ENCODE peak calls at places on chromosomes 3 and 15, in six cellular contexts. S is epithelial cell of proximal tubule, H is epithelial cell of esophagus, M is choroid plexus epithelial cell, G is dorsolateral prefrontal cortex, O is HFFc6. U is an unnamed sample.

GRCh38 chr15:56831467-56831866 is 87.0 kb upstream of the TCF12 start:
- DNase-seq in O (no peak), S (no peak), M (no peak), H (no peak), G (no peak), U (no peak)

GRCh38 chr3:41159581-41160189 is 39.6 kb upstream of the CTNNB1 start:
- DNase-seq in G (no peak), M (no peak), S (no peak), H (peak), O (no peak), U (no peak)

GRCh38 chr15:36232491-36232890 is 346.9 kb upstream of the CDIN1 start:
- DNase-seq in M (no peak), O (no peak), H (no peak), G (no peak), S (no peak), U (no peak)

GRCh38 chr3:14235003-14235876 is 56.6 kb downstream of the LSM3 start:
- DNase-seq in H (peak), G (no peak), M (no peak), O (no peak), S (no peak), U (peak)

GRCh38 chr3:191301017-191301416 is 28.2 kb upstream of the CCDC50 start:
- DNase-seq in S (no peak), O (no peak), M (no peak), G (no peak), H (no peak), U (no peak)

GRCh38 chr15:98394546-98394945 is 253.8 kb upstream of the IGF1R start:
- DNase-seq in G (no peak), M (no peak), S (no peak), H (peak), O (no peak), U (no peak)

GRCh38 chr3:64209866-64210609 is 15.2 kb downstream of the PRICKLE2 start:
- DNase-seq in O (no peak), S (no peak), M (no peak), G (peak), H (peak), U (no peak)

GRCh38 chr15:86802244-86802643 is 722.6 kb downstream of the AGBL1 start:
- DNase-seq in M (no peak), S (no peak), O (no peak), H (no peak), G (no peak), U (no peak)

GRCh38 chr15:60442763-60443162 is 36.2 kb downstream of the ICE2 start:
- DNase-seq in H (peak), S (no peak), O (peak), G (no peak), M (peak), U (no peak)

GRCh38 chr3:42979044-42979962 is at the start of gene GASK1A:
- DNase-seq in M (peak), G (peak), H (peak), S (no peak), O (no peak), U (no peak)

GRCh38 chr3:36060950-36061349 is 319.4 kb upstream of the STAC start:
- DNase-seq in M (no peak), G (no peak), O (no peak), S (peak), H (peak), U (no peak)

GRCh38 chr3:178140491-178140890 is 395.7 kb upstream of the KCNMB2 start:
- DNase-seq in S (peak), H (no peak), O (peak), M (peak), G (no peak), U (no peak)

GRCh38 chr3:72938471-72939265 is 50.8 kb downstream of the GXYLT2 start:
- DNase-seq in H (peak), O (peak), M (peak), G (no peak), S (peak), U (no peak)

GRCh38 chr15:35174948-35175347 is 89.9 kb upstream of the NANOGP8 start:
- DNase-seq in H (no peak), S (no peak), O (no peak), M (no peak), G (no peak), U (no peak)

GRCh38 chr3:194206375-194206774 is 70.4 kb downstream of the HES1 start:
- DNase-seq in M (no peak), G (no peak), S (no peak), O (no peak), H (peak), U (no peak)

GRCh38 chr3:23183731-23184130 is 19.4 kb upstream of the UBE2E2 start:
- DNase-seq in H (peak), G (no peak), S (no peak), M (peak), O (peak), U (no peak)

GRCh38 chr3:46895761-46896160 is 18.2 kb downstream of the PTH1R start:
- DNase-seq in M (no peak), S (no peak), O (no peak), H (no peak), G (no peak), U (no peak)

DNA sequence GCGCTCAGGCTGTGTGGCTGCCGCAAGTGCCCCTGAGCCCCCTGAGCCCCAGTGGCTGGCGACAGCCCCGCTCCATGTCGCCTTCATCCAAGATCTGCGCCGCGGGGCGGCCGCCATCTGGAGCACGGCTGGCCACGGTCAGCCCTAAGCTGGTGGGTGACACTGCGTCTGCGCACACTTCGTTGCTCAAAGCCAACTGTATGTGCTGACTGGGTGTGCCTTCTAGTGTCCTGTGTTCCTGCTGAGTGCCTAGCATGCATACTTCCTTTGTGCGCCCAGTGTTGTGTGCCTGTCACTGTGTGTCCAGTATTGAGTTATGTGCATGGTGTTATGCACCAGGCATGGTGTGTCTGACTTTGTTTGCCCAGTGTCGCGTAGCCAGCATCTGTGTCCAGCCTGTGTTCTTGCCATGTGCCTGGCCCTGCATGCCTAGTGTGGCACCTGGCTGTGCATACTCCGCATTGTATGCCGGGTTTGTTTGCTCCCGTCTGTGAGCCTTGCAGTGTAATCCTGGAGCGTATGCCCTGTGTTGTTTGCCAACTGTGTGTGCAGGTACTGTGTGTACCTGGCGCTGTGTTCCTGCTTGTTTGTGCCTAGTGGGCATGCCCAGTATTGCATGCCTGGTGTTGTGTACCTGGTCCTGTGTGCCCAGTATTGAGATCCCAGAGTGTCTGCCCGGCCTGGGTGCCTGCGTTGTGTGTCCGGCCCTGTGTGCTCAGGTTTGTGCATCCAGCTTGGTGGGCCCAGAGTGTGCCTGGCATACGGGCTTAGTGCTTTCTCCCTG is 54.7 kb upstream of the CHRNA7 start:
- DNase-seq in H (no peak), O (no peak), S (no peak), M (peak), G (no peak), U (no peak)
- TF ChIP-seq CTCF in H (peak), O (peak), S (peak), M (no peak), G (no peak), U (no peak)

GRCh38 chr3:12287727-12288465 is 974 bp upstream of the PPARG start:
- DNase-seq in S (no peak), G (no peak), H (peak), O (no peak), M (peak), U (no peak)
- TF ChIP-seq CTCF in S (no peak), G (no peak), H (no peak), O (no peak), M (no peak), U (no peak)

DNA sequence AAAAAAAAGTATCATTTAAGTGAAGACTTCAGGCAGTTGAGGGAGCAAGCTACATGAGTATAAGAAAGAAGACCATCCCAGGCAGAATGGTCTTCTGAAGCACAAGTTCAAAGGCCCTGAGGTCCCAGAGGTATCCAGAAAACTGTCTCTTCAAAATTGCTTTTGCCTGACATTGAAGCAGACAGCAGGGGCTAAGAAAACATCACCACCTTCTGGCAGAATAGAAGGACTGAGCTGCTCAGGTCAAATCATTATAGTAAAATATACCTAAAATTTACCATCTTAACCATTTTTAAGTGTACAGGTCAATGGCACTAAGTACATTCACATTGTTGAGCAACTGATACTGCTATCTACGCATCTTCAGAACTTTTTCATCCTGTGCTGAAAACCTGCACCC is 16.4 kb downstream of the GPR160 start:
- DNase-seq in O (no peak), S (no peak), G (no peak), H (peak), M (peak), U (no peak)
- TF ChIP-seq CTCF in O (peak), S (peak), G (peak), H (peak), M (peak), U (peak)

DNA sequence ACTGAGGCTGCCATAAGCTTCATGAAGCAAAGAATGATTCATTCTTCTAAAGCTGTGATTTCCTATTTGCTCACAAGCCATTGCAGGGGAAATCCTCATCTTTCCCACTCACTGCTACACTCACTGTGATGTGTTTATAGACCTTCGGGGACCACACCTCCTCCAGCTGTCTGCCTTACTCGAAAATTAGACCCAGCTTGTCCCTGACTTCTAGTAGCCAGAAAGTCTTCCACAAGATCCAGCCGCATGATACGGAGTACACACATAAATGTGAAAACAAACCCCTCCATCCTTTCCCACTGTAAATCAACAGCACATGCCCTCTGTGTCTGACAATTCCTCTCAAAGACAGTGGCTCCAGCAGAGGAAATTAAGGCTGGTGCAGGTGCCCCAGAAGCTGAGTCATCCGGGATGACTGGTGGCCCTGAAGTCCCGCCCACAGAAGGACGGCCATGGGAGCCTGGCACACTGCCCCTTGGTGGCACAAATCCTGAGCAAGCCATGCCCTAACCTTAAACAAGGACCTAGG is 172.0 kb downstream of the STT3B start:
- DNase-seq in M (peak), H (peak), G (peak), O (peak), S (peak), U (peak)
- TF ChIP-seq CTCF in M (no peak), H (peak), G (no peak), O (no peak), S (no peak), U (no peak)

DNA sequence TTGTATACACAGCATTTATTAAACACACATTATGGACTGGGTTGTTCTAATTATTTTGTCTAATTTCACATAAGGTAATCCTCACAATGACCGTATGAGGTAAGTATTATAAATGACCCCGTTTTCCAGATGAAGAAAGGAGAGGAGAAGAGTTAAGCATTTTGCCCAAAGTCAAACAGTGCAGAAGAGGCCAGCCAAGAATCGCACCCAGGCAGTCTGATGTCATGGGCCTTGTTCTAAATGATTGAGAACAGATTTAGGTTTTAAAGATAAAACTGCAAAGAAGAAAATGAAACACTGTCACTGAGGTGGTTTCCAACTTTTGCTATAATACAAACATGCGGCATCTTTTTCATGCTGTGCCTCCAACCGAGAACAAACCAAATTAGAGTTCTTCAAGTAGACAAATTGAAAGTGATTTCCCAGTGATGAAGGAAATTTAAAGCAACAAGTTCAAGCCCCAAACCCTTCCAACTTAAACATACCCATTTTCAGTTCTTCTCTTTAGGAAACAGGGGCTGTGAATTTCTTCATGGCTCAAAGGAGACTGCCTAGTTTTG is 155.3 kb downstream of the THRB start:
- DNase-seq in M (peak), S (no peak), H (no peak), O (no peak), G (no peak), U (no peak)
- TF ChIP-seq CTCF in M (no peak), S (no peak), H (no peak), O (no peak), G (no peak), U (no peak)

GRCh38 chr3:50238549-50239026 is 2.6 kb downstream of the GNAI2 start:
- DNase-seq in G (peak), S (no peak), O (no peak), M (no peak), H (peak), U (no peak)
- TF ChIP-seq CTCF in G (no peak), S (peak), O (peak), M (peak), H (peak), U (no peak)

DNA sequence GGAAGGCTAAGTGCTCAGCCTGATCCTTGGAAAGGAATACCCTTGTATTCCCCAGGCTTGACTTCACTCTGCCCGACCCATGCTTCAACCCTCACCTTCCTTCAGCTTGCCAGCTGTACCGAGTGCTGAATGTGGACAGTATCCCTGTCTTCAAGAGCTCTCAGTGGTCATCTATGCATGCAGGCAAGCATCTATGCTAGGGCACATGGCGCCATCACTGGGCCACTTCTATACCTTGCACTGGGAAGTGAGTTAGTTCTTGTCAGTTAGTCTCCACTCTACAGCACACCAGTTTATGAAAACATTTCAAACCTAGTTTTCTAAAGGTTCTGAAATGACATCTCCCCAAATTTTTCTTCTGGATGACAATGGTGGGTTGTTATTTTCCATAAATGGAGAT is 82.0 kb upstream of the MYRIP start:
- DNase-seq in S (no peak), M (no peak), H (no peak), O (no peak), G (no peak), U (no peak)
- TF ChIP-seq CTCF in S (no peak), M (no peak), H (peak), O (no peak), G (no peak), U (no peak)

GRCh38 chr3:139182598-139182997 is 137.9 kb upstream of the PRR23C start:
- DNase-seq in S (no peak), H (no peak), G (no peak), O (no peak), M (no peak), U (no peak)

GRCh38 chr3:139187154-139187553 is 142.5 kb upstream of the PRR23C start:
- DNase-seq in M (no peak), S (no peak), G (no peak), O (no peak), H (no peak), U (no peak)

GRCh38 chr3:139185482-139185881 is 140.8 kb upstream of the PRR23C start:
- DNase-seq in S (no peak), O (no peak), G (no peak), H (no peak), M (no peak), U (no peak)

GRCh38 chr3:139189943-139190342 is 145.3 kb upstream of the PRR23C start:
- DNase-seq in S (no peak), M (no peak), H (no peak), O (no peak), G (no peak), U (no peak)

GRCh38 chr3:139187648-139188047 is 143.0 kb upstream of the PRR23C start:
- DNase-seq in G (no peak), S (no peak), M (no peak), O (no peak), H (no peak), U (no peak)
- TF ChIP-seq CTCF in G (peak), S (no peak), M (no peak), O (no peak), H (no peak), U (no peak)